ENCODE peak calls at places on chromosomes 4 and X, in seven cellular contexts. F is H1, R is IMR-90, X is neuronal stem cell, Q is mesendoderm, E is trophoblast cell, I is H9. M is an unnamed sample.

GRCh38 chrX:154308108-154308946 is 12.7 kb downstream of the TKTL1 start:
- DNase-seq in F (peak; percentile 84), E (peak; percentile 76), R (peak; percentile 10), X (peak; percentile 36), Q (peak; percentile 71), I (peak; percentile 66), M (peak; percentile 34)

GRCh38 chrX:149518236-149518635 is 13.1 kb upstream of the IDS start:
- DNase-seq in F (no peak), R (no peak), Q (no peak), E (no peak), X (no peak), I (no peak), M (no peak)

GRCh38 chr4:98932539-98932938 is 3.6 kb upstream of the EIF4E start:
- DNase-seq in E (peak; percentile 11), F (no peak), Q (no peak), X (no peak), R (peak; percentile 69), I (no peak), M (peak; percentile 55)

GRCh38 chrX:44143061-44143602 is 169.9 kb upstream of the NDP start:
- DNase-seq in I (no peak), R (no peak), E (no peak), X (no peak), F (no peak), Q (no peak), M (no peak)

GRCh38 chrX:8027876-8028275 is 100.7 kb upstream of the PNPLA4 start:
- DNase-seq in X (no peak), E (no peak), F (no peak), I (no peak), R (no peak), Q (no peak), M (no peak)

GRCh38 chrX:153642655-153643430 is 4.2 kb upstream of the DUSP9 start:
- DNase-seq in X (no peak), R (no peak), I (peak; percentile 20), E (no peak), Q (no peak), F (no peak), M (no peak)

GRCh38 chr4:26175905-26176304 is 144.9 kb upstream of the RBPJ start:
- DNase-seq in Q (no peak), R (no peak), I (no peak), E (no peak), X (no peak), F (no peak), M (no peak)

GRCh38 chr4:18113710-18114331 is 92.3 kb upstream of the LCORL start:
- DNase-seq in R (no peak), E (no peak), I (no peak), X (no peak), F (no peak), Q (no peak), M (no peak)

GRCh38 chrX:1507511-1508463 is 29.2 kb downstream of the P2RY8 start:
- DNase-seq in R (no peak), Q (no peak), X (no peak), I (no peak), E (no peak), F (no peak), M (no peak)

GRCh38 chr4:148539387-148539786 is 97.2 kb upstream of the NR3C2 start:
- DNase-seq in E (peak; percentile 79), X (no peak), R (no peak), I (no peak), F (no peak), Q (peak; percentile 69), M (no peak)

GRCh38 chr4:177938226-177938625 is 496.0 kb upstream of the AGA start:
- DNase-seq in E (no peak), Q (no peak), F (no peak), X (no peak), R (no peak), I (no peak), M (no peak)

GRCh38 chr4:56871357-56871993 is 36.2 kb upstream of the REST start:
- DNase-seq in F (peak; percentile 50), R (no peak), X (peak; percentile 47), E (no peak), Q (peak; percentile 62), I (peak; percentile 67), M (no peak)

GRCh38 chr4:183483997-183484396 is 20.9 kb upstream of the ING2 start:
- DNase-seq in Q (no peak), R (peak; percentile 27), F (no peak), E (no peak), I (no peak), X (no peak), M (no peak)

GRCh38 chr4:34108456-34108855 is 2135.9 kb downstream of the ARAP2 start:
- DNase-seq in X (no peak), E (no peak), Q (peak; percentile 14), F (no peak), R (peak; percentile 13), I (no peak), M (peak; percentile 58)

GRCh38 chr4:144809056-144809640 is 163.2 kb downstream of the HHIP start:
- DNase-seq in I (peak; percentile 46), Q (peak; percentile 25), R (no peak), E (no peak), X (no peak), F (peak; percentile 49), M (no peak)

GRCh38 chr4:78250500-78250899 is 193.4 kb downstream of the FRAS1 start:
- DNase-seq in X (no peak), Q (no peak), F (no peak), R (no peak), E (no peak), I (no peak), M (no peak)

GRCh38 chrX:103406256-103406655 is 29.9 kb downstream of the BEX3 start:
- DNase-seq in F (no peak), E (no peak), I (no peak), R (no peak), Q (no peak), X (no peak), M (no peak)

GRCh38 chr4:2333356-2333841 is 71.5 kb upstream of the MXD4 start:
- DNase-seq in X (no peak), R (no peak), Q (no peak), E (no peak), I (no peak), F (no peak), M (no peak)

DNA sequence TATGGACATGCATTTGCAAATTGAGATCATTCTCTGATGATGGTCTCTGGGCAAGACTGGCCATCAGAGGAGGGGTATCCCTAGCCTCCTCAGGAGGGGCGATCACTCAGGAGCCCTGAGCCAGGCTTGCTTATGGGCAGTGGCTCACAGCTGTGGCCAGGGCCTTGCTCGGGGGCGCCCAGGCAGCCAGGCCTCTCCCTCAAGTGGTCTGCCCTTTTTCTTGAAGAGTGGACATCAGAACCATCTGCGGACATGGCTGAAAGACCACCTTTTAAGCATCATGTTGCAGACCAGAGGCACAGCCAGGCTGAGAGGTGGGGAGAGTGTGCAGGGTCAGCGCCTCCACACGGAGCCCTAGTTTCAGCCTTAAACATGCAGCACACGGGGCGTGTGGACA is 106.7 kb upstream of the PSAPL1 start:
- DNase-seq in X (no peak), E (no peak), I (no peak), R (no peak), F (no peak), Q (no peak), M (no peak)
- H2BK120ac ChIP-seq in X (no peak overlapping the region), E (no peak overlapping the region), I (no peak overlapping the region), R (no peak overlapping the region), F (no peak overlapping the region), Q (no peak overlapping the region), M (no peak overlapping the region)

GRCh38 chr4:23876418-23877089 is 13.3 kb downstream of the PPARGC1A start:
- DNase-seq in Q (peak; percentile 48), E (no peak), I (no peak), X (no peak), F (no peak), R (no peak), M (no peak)

GRCh38 chr4:23878912-23879732 is 10.7 kb downstream of the PPARGC1A start:
- DNase-seq in F (no peak), I (no peak), R (peak; percentile 28), E (peak; percentile 76), X (no peak), Q (peak; percentile 94), M (peak; percentile 65)

GRCh38 chr4:23875317-23875716 is 14.5 kb downstream of the PPARGC1A start:
- DNase-seq in R (peak; percentile 6), F (no peak), X (no peak), Q (no peak), E (no peak), I (no peak), M (no peak)

GRCh38 chr4:23878235-23878861 is 11.5 kb downstream of the PPARGC1A start:
- DNase-seq in F (no peak), R (no peak), I (no peak), E (peak; percentile 9), Q (peak; percentile 62), X (no peak), M (peak; percentile 37)

GRCh38 chr4:23877758-23878229 is 12.1 kb downstream of the PPARGC1A start:
- DNase-seq in I (no peak), R (peak; percentile 84), Q (peak; percentile 57), X (no peak), F (no peak), E (no peak), M (peak; percentile 78)
- H2BK120ac ChIP-seq in I (no peak overlapping the region), R (no peak overlapping the region), Q (no peak overlapping the region), X (no peak overlapping the region), F (no peak overlapping the region), E (no peak overlapping the region), M (no peak overlapping the region)

GRCh38 chr4:80495847-80496246 is 160.3 kb downstream of the CFAP299 start:
- DNase-seq in X (no peak), R (no peak), E (no peak), I (peak; percentile 42), F (no peak), Q (peak; percentile 19), M (no peak)
- H2BK120ac ChIP-seq in X (no peak overlapping the region), R (no peak overlapping the region), E (no peak overlapping the region), I (no peak overlapping the region), F (no peak overlapping the region), Q (no peak overlapping the region), M (no peak overlapping the region)

DNA sequence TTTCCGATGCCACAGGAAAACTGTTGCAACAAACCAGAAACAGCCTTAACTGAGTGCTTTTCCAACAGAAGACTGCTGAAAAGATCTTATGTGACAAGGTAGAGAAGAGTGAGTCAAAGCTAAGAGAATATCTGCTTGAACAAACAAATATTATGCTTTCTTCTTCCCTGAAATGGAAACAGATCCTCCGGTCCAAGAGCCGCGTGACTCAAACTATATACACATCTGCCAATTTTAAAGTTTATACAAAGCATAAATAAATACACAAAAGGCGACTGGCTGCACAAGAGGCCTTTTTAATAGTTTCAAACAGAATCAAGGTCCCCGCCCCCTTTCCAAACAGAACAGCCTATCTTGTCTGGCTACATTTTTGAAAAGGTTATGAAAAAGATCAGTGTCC is 329.7 kb upstream of the F9 start:
- DNase-seq in E (no peak), X (no peak), Q (no peak), I (no peak), F (no peak), R (peak; percentile 1), M (no peak)
- H2BK120ac ChIP-seq in E (no peak overlapping the region), X (no peak overlapping the region), Q (no peak overlapping the region), I (no peak overlapping the region), F (no peak overlapping the region), R (no peak overlapping the region), M (no peak overlapping the region)

DNA sequence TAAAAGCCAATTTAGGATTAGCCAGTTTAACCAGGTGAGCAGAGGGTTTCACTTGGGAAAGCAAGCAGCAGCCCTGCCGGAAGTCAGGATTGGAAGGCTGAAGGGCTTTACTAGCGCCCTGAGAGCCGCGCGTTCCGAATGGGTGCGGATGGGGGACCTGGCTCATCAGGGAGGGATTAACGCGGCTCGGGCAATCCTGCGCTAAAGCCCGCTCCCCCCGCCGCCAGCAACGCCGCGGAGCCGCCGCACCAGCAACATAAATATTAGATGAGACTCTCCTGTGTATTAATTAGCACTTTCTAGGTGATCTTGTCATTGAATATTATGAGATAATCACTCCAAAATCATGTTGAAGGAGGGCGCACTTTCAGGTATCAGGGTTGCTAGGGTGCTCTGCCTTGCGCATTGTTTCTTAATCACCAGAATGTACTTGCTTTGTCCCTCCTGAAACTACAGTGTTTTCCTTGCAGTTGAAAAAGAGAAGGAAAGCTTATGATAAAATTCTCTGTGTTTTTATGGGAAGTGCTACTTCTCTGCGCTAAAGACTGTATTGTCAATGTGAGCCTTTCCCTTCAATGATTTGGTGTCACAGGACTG is 357.1 kb upstream of the FAM241A start:
- DNase-seq in R (no peak), X (no peak), F (peak; percentile 68), Q (peak; percentile 61), E (no peak), I (peak; percentile 67), M (no peak)
- H2BK120ac ChIP-seq in R (no peak overlapping the region), X (no peak overlapping the region), F (no peak overlapping the region), Q (no peak overlapping the region), E (peak overlapping the region; percentile 91), I (no peak overlapping the region), M (no peak overlapping the region)